ENCODE peak calls at places on chromosomes 3 and 15, in ten cellular contexts. F is T-cell; W is stimulated activated CD4-positive, alpha-beta T cell treated with anti-CD3 and anti-CD28 coated beads, Interleukin-12 subunit alpha, Interleukin-12 subunit beta, amount 100 ng/mL, for 48 hours; L is activated naive CD4-positive, alpha-beta T cell treated with Interleukin-2 at 50 U/mL for 16 hours; P is hepatocyte; Q is colonic mucosa; I is amniotic stem cell; X is activated CD8-positive, alpha-beta memory T cell treated with anti-CD3 and anti-CD28 coated beads for 48 hours; S is left lung; Y is left ventricle myocardium inferior. M is an unnamed sample.

GRCh38 chr3:89049119-89049518 is 58.3 kb upstream of the EPHA3 start:
- DNase-seq in F (no peak), W (no peak), L (no peak), P (no peak), Q (no peak), I (no peak), X (no peak), S (no peak), Y (no peak), M (no peak)

GRCh38 chr3:53708001-53708621 is 138.1 kb downstream of the CHDH start:
- DNase-seq in F (no peak), W (no peak), L (no peak), P (no peak), Q (no peak), I (no peak), X (no peak), S (no peak), Y (no peak), M (no peak)

GRCh38 chr3:23913873-23914743 is 2.7 kb downstream of the NKIRAS1 start:
- DNase-seq in F (no peak), W (no peak), L (no peak), P (no peak), Q (no peak), I (no peak), X (no peak), S (no peak), Y (no peak), M (no peak)

GRCh38 chr15:51580385-51580784 is 42.2 kb downstream of the DMXL2 start:
- DNase-seq in F (no peak), W (no peak), L (no peak), P (no peak), Q (no peak), I (no peak), X (no peak), S (no peak), Y (no peak), M (no peak)

GRCh38 chr15:93459396-93459795 is 370.4 kb upstream of the RGMA start:
- DNase-seq in F (no peak), W (no peak), L (no peak), P (no peak), Q (no peak), I (no peak), X (no peak), S (no peak), Y (no peak), M (no peak)

GRCh38 chr3:16849240-16849639 is 35.5 kb upstream of the PLCL2 start:
- DNase-seq in F (peak), W (peak), L (peak), P (no peak), Q (peak), I (no peak), X (no peak), S (no peak), Y (peak), M (peak)

GRCh38 chr15:70627734-70628541 is 135.4 kb downstream of the UACA start:
- DNase-seq in F (no peak), W (no peak), L (no peak), P (no peak), Q (no peak), I (no peak), X (no peak), S (no peak), Y (no peak), M (no peak)

GRCh38 chr15:79430901-79431635 is 1.1 kb upstream of the MINAR1 start:
- DNase-seq in F (no peak), W (no peak), L (no peak), P (no peak), Q (no peak), I (no peak), X (no peak), S (no peak), Y (no peak), M (no peak)

GRCh38 chr3:123078101-123078500 is 11.3 kb downstream of the PDIA5 start:
- DNase-seq in F (no peak), W (no peak), L (no peak), P (no peak), Q (no peak), I (no peak), X (no peak), S (no peak), Y (no peak), M (no peak)

GRCh38 chr3:129593595-129594339 is 12.7 kb downstream of the PLXND1 start:
- DNase-seq in F (peak), W (peak), L (peak), P (no peak), Q (no peak), I (no peak), X (no peak), S (no peak), Y (no peak), M (no peak)

GRCh38 chr3:181974198-181974597 is 262.5 kb downstream of the SOX2 start:
- DNase-seq in F (no peak), W (no peak), L (no peak), P (no peak), Q (no peak), I (no peak), X (no peak), S (no peak), Y (no peak), M (no peak)